ENCODE peak calls at places on chromosomes 12 and 14, in four cellular contexts. E is HepG2, L is WTC11, U is K562. Z is an unnamed sample.

GRCh38 chr12:52142431-52142830 is 49.4 kb downstream of the KRT80 start:
- DNase-seq in E (no peak), L (no peak), U (no peak), Z (no peak)

GRCh38 chr14:21017528-21018245 is 7.2 kb downstream of the NDRG2 start:
- DNase-seq in E (no peak), L (no peak), U (no peak), Z (no peak)

GRCh38 chr12:108568653-108569154 is 6.3 kb downstream of the ISCU start:
- DNase-seq in E (no peak), L (no peak), U (no peak), Z (no peak)

GRCh38 chr14:26596722-26597030 is 1.2 kb downstream of the NOVA1 start:
- DNase-seq in E (no peak), L (peak), U (no peak), Z (no peak)

GRCh38 chr12:64385468-64385867 is 5.1 kb downstream of the C12orf56 start:
- DNase-seq in E (no peak), L (no peak), U (no peak), Z (no peak)

GRCh38 chr12:4353785-4354208 is 25.7 kb downstream of the FGF23 start:
- DNase-seq in E (no peak), L (peak), U (peak), Z (peak)

GRCh38 chr14:71261206-71261605 is 353.9 kb downstream of the PCNX1 start:
- DNase-seq in E (no peak), L (no peak), U (peak), Z (no peak)

GRCh38 chr12:82817368-82817767 is 130.7 kb downstream of the TMTC2 start:
- DNase-seq in E (no peak), L (no peak), U (no peak), Z (no peak)

GRCh38 chr12:124004233-124004875 is 31.3 kb downstream of the ZNF664 start:
- DNase-seq in E (no peak), L (no peak), U (no peak), Z (no peak)

GRCh38 chr12:6946033-6946919 is 2.5 kb downstream of the C12orf57 start:
- DNase-seq in E (peak), L (peak), U (peak), Z (no peak)

GRCh38 chr12:132606466-132606865 is 3.9 kb downstream of the LRCOL1 start:
- DNase-seq in E (no peak), L (no peak), U (no peak), Z (no peak)

GRCh38 chr12:84842406-84843013 is 70.1 kb downstream of the SLC6A15 start:
- DNase-seq in E (peak), L (no peak), U (peak), Z (peak)

GRCh38 chr12:105860556-105861207 is 278.1 kb downstream of the NUAK1 start:
- DNase-seq in E (peak), L (no peak), U (no peak), Z (no peak)

GRCh38 chr14:99394602-99395001 is 86.1 kb downstream of the SETD3 start:
- DNase-seq in E (no peak), L (no peak), U (no peak), Z (no peak)
- TF ChIP-seq ELF4 in E (no peak), L (no peak), U (no peak), Z (no peak)

DNA sequence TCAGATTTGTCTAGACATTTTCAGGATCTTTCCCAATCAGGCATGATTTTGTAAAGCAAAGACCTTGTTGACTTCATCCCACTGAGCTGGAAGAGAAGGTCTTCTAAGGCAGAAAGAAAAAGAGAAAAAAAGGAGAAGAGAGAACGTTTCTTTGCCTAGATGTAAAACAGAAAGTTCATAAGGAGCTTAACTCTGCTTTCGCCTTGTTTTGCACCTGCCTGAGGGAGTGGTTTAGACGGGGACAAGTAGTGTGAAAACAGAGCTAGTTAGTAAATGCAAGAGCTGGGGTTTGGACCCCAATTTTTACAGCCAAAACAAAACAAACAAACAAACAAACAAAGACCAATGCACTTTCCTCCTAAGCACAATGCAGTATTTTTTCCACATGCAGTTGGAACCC is 273.1 kb downstream of the ZFP36L1 start:
- DNase-seq in E (no peak), L (no peak), U (no peak), Z (no peak)
- TF ChIP-seq ELF4 in E (no peak), L (no peak), U (no peak), Z (no peak)

DNA sequence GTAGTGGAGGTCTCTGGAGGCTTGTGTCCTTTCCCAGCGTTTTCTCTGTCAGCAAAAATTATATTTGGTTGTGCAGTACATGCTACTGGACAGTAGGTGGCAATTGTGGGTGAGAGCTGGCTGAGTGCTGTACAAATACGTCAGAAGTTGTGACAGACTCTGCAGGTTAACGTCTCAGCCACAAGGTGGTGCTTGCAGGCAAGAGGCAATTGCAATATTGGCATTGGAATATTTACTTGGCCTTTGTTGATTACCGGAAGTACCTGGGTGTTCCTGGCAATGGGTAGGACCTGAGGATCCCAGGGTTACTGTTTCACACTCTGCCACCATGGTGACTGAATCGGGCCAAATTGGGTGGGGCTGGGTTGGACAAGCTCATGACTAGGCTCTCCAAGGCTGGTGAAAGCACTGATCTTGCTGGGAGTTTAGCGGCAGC is 333.9 kb upstream of the LMO3 start:
- DNase-seq in E (peak), L (peak), U (peak), Z (peak)
- TF ChIP-seq ELF4 in E (no peak), L (no peak), U (no peak), Z (no peak)

GRCh38 chr14:22319526-22320352 is 269.3 kb downstream of the DAD1 start:
- DNase-seq in E (peak), L (peak), U (peak), Z (peak)
- TF ChIP-seq ELF4 in E (no peak), L (no peak), U (no peak), Z (no peak)

DNA sequence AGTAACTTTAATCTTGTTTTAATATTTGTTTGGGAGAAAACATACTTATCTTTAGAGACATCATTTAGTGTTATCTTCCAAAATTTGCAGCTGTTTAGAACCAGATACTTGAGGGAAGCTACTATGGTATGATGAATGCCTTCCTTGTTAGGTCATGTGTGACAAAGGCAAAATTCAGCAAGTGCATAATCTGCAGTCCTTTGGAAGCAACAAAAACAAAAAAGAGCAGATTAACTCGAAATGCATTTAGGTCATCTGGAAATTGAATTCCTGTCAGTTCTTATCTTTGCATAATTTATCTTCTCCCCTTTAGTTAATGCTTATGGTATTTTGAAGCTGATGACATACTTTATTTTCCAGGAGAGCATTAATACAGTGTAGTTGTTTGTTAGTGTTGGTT is 3.5 kb downstream of the FBXO34 start:
- DNase-seq in E (no peak), L (no peak), U (peak), Z (no peak)
- TF ChIP-seq ELF4 in E (no peak), L (no peak), U (no peak), Z (no peak)